ENCODE peak calls at places on chromosomes 4 and X, in nine cellular contexts. I is psoas muscle, Z is keratinocyte, V is Panc1, X is MM.1S, N is A673, B is AG09309, L is GM12878, K is A549. D is an unnamed sample.

GRCh38 chr4:154714339-154715040 is 29.3 kb upstream of the LRAT start:
- DNase-seq in I (no peak), Z (no peak), V (no peak), X (no peak), N (peak; percentile 23), B (no peak), L (no peak), K (no peak), D (no peak)

GRCh38 chr4:41880022-41880837 is 55.0 kb upstream of the TMEM33 start:
- DNase-seq in I (no peak), Z (no peak), V (no peak), X (no peak), N (no peak), B (no peak), L (no peak), K (no peak), D (no peak)

GRCh38 chr4:101556845-101557244 is 209.5 kb upstream of the PPP3CA start:
- DNase-seq in I (no peak), Z (no peak), V (no peak), X (no peak), N (no peak), B (no peak), L (no peak), K (no peak), D (peak; percentile 18)

GRCh38 chr4:80875642-80876041 is 154.9 kb upstream of the BMP3 start:
- DNase-seq in I (no peak), Z (no peak), V (no peak), X (no peak), N (no peak), B (no peak), L (peak; percentile 89), K (no peak), D (no peak)

GRCh38 chrX:155237719-155238118 is 21.5 kb downstream of the VBP1 start:
- DNase-seq in I (no peak), Z (no peak), V (no peak), X (no peak), N (no peak), B (no peak), L (no peak), K (no peak), D (no peak)

GRCh38 chr4:16019666-16020065 is 56.7 kb upstream of the FGFBP2 start:
- DNase-seq in I (no peak), Z (no peak), V (no peak), X (no peak), N (no peak), B (peak; percentile 29), L (no peak), K (no peak), D (no peak)

GRCh38 chr4:125693233-125693632 is 378.5 kb downstream of the FAT4 start:
- DNase-seq in I (no peak), Z (no peak), V (no peak), X (no peak), N (no peak), B (no peak), L (no peak), K (no peak), D (no peak)

GRCh38 chr4:78735697-78736096 is 40.5 kb upstream of the BMP2K start:
- DNase-seq in I (no peak), Z (no peak), V (no peak), X (peak; percentile 22), N (no peak), B (no peak), L (no peak), K (no peak), D (no peak)

GRCh38 chr4:147003956-147004580 is 58.4 kb upstream of the TTC29 start:
- DNase-seq in I (no peak), Z (no peak), V (no peak), X (no peak), N (no peak), B (no peak), L (no peak), K (no peak), D (no peak)

GRCh38 chr4:161320377-161320776 is 843.4 kb downstream of the FSTL5 start:
- DNase-seq in I (no peak), Z (no peak), V (peak; percentile 24), X (peak; percentile 45), N (peak; percentile 63), B (no peak), L (no peak), K (peak; percentile 54), D (peak; percentile 55)

GRCh38 chrX:72735561-72735960 is 21.5 kb upstream of the PHKA1 start:
- DNase-seq in I (no peak), Z (no peak), V (no peak), X (no peak), N (no peak), B (no peak), L (no peak), K (no peak), D (no peak)

GRCh38 chr4:26171953-26172352 is 148.9 kb upstream of the RBPJ start:
- DNase-seq in I (no peak), Z (no peak), V (no peak), X (no peak), N (no peak), B (no peak), L (no peak), K (no peak), D (no peak)

DNA sequence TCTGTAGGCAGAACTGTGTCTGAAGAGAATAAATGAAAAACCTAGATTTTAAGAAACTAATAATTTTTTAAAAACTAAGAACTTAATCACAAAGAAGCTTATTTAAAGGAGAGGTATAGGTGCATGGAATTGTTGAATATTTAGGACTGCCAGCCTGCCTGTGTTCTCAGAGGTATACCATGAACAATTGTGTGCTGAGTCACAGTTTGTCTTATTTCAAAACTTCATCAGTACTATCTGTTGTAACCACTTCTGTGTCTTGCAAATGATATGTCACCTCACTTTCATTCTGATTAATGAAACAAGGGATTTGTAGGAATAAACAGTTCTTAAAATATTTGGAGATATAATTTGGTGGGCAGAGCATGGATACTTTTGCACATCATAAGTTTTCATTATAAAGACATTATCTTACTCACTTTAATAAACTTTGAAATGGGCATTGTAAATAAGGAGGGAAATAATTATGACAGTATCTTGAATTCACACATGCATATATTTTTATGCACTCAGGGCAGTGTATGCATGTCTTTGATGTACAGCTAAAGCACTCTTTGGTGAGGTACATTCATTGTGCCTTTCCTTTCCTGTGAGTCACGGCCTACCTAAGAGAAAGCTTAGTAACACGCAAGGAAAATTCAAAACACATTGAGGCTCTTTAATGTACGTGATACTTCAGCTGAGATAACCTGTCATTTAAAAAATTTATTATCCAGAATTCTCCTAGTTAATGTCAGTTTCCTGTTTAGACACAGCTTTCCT is 31.6 kb downstream of the STOX2 start:
- DNase-seq in I (no peak), Z (no peak), V (no peak), X (no peak), N (no peak), B (no peak), L (no peak), K (peak; percentile 3), D (peak; percentile 11)
- H3K4me3 ChIP-seq in I (no peak overlapping the region), Z (no peak overlapping the region), V (no peak overlapping the region), X (no peak overlapping the region), N (no peak overlapping the region), B (no peak overlapping the region), L (no peak overlapping the region), K (no peak overlapping the region), D (no peak overlapping the region)

DNA sequence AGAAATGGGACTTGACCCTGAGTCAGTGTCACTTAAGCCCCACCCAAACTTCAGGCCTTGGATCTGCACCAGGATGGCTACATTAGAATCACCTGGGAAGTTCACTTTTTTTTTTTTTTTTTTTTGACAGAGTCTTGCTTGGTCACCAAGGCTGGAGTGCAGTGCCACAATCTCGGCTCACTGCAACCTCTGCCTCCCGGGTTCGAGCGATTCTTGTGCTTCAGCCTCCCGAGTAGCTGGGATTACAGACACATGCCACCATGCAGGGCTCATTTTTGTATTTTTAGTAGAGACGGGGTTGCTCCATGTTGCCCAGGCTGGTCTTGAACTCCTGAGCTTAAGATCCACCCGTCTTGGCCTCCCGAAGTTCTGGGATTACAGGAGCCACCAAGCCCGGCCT is 3.0 kb downstream of the NCBP2L start:
- DNase-seq in I (no peak), Z (no peak), V (no peak), X (no peak), N (no peak), B (no peak), L (no peak), K (no peak), D (no peak)
- TF ChIP-seq CTCF in I (no peak), Z (no peak), V (no peak), X (no peak), N (no peak), B (no peak), L (no peak), K (no peak), D (no peak)

GRCh38 chr4:111602848-111603247 is 542.4 kb upstream of the FAM241A start:
- DNase-seq in I (no peak), Z (no peak), V (no peak), X (no peak), N (peak; percentile 10), B (no peak), L (no peak), K (peak; percentile 0), D (no peak)
- H3K4me3 ChIP-seq in I (no peak overlapping the region), Z (no peak overlapping the region), V (no peak overlapping the region), X (no peak overlapping the region), N (no peak overlapping the region), B (no peak overlapping the region), L (no peak overlapping the region), K (no peak overlapping the region), D (no peak overlapping the region)

GRCh38 chr4:7652451-7652871 is 217.7 kb upstream of the PSAPL1 start:
- DNase-seq in I (peak; percentile 12), Z (no peak), V (no peak), X (no peak), N (no peak), B (no peak), L (no peak), K (no peak), D (peak; percentile 46)
- TF ChIP-seq CTCF in I (no peak), Z (no peak), V (no peak), X (no peak), N (no peak), B (no peak), L (no peak), K (no peak), D (no peak)

DNA sequence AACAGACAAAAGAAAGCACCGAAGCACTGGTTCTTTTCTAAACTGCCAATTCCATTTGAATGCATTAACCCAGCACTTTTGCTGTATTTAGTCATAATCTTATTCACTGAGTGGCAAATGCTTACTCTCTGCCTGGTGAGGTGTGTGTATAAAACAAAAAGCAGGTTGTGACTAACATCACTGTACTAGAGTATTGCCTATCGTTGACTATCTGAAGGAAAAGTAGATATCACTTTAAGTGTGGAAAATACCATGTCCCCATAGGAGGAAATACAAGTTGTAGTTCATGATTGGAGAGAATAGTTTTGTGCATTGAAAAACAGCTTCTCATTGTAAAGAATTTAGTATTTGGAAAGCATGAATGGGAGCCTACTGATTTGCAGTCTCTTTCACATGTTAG is 2.7 kb downstream of the PDLIM5 start:
- DNase-seq in I (no peak), Z (no peak), V (no peak), X (no peak), N (peak; percentile 7), B (no peak), L (no peak), K (no peak), D (no peak)
- H3K4me3 ChIP-seq in I (peak overlapping the region; percentile 97), Z (peak overlapping the region; percentile 97), V (no peak overlapping the region), X (no peak overlapping the region), N (peak overlapping the region; percentile 82), B (peak overlapping the region; percentile 13), L (peak overlapping the region; percentile 10), K (peak overlapping the region; percentile 87), D (no peak overlapping the region)

GRCh38 chrX:641671-642435 is 11.3 kb downstream of the SHOX start:
- DNase-seq in I (peak; percentile 19), Z (no peak), V (no peak), X (no peak), N (no peak), B (no peak), L (no peak), K (no peak), D (no peak)
- TF ChIP-seq CTCF in I (no peak), Z (no peak), V (no peak), X (no peak), N (no peak), B (no peak), L (no peak), K (no peak), D (no peak)

GRCh38 chrX:46758956-46759644 is at the start of gene SLC9A7:
- DNase-seq in I (peak; percentile 88), Z (no peak), V (peak; percentile 43), X (peak; percentile 68), N (peak; percentile 77), B (no peak), L (peak; percentile 33), K (peak; percentile 84), D (peak; percentile 84)
- H3K4me3 ChIP-seq in I (peak within 1 kb of the TSS; percentile 67), Z (peak within 1 kb of the TSS; percentile 65), V (peak within 1 kb of the TSS; percentile 65), X (peak within 1 kb of the TSS; percentile 60), N (peak within 1 kb of the TSS; percentile 57), B (peak within 1 kb of the TSS; percentile 76), L (peak within 1 kb of the TSS; percentile 69), K (peak within 1 kb of the TSS; percentile 89), D (peak within 1 kb of the TSS; percentile 44)

D was measured in NB4.